ENCODE peak calls at places on chromosomes 12 and 14, in ten cellular contexts. One of them, this sample, is unnamed.

GRCh38 chr12:52199294-52199920 is 7.6 kb upstream of the KRT80 start:
- DNase-seq in aorta: peak; percentile 50
- DNase-seq in bronchial epithelial cell: no peak
- DNase-seq in IMR-90: no peak
- DNase-seq in CD4-positive, CD25-positive, alpha-beta regulatory T cell: no peak
- DNase-seq in brain microvascular endothelial cell: no peak
- DNase-seq in cardiac muscle cell: no peak
- DNase-seq in H7: no peak
- DNase-seq in stomach: no peak
- DNase-seq in gastrocnemius medialis: no peak
- DNase-seq in this sample: no peak

GRCh38 chr14:68036203-68036602 is 216.6 kb downstream of the RAD51B start:
- DNase-seq in H7: no peak
- DNase-seq in brain microvascular endothelial cell: no peak
- DNase-seq in CD4-positive, CD25-positive, alpha-beta regulatory T cell: no peak
- DNase-seq in bronchial epithelial cell: no peak
- DNase-seq in stomach: no peak
- DNase-seq in IMR-90: peak; percentile 31
- DNase-seq in gastrocnemius medialis: no peak
- DNase-seq in aorta: no peak
- DNase-seq in cardiac muscle cell: no peak
- DNase-seq in this sample: no peak

GRCh38 chr12:43696154-43696553 is 62.4 kb downstream of the PUS7L start:
- DNase-seq in CD4-positive, CD25-positive, alpha-beta regulatory T cell: no peak
- DNase-seq in brain microvascular endothelial cell: no peak
- DNase-seq in IMR-90: no peak
- DNase-seq in bronchial epithelial cell: no peak
- DNase-seq in cardiac muscle cell: no peak
- DNase-seq in H7: no peak
- DNase-seq in aorta: no peak
- DNase-seq in gastrocnemius medialis: no peak
- DNase-seq in stomach: no peak
- DNase-seq in this sample: no peak

GRCh38 chr14:45177081-45177480 is 41.4 kb downstream of the FANCM start:
- DNase-seq in brain microvascular endothelial cell: peak; percentile 12
- DNase-seq in CD4-positive, CD25-positive, alpha-beta regulatory T cell: no peak
- DNase-seq in gastrocnemius medialis: no peak
- DNase-seq in H7: no peak
- DNase-seq in IMR-90: peak; percentile 86
- DNase-seq in bronchial epithelial cell: peak; percentile 68
- DNase-seq in stomach: no peak
- DNase-seq in aorta: no peak
- DNase-seq in cardiac muscle cell: peak; percentile 95
- DNase-seq in this sample: no peak

GRCh38 chr14:68020999-68021663 is 201.6 kb downstream of the RAD51B start:
- DNase-seq in brain microvascular endothelial cell: no peak
- DNase-seq in aorta: no peak
- DNase-seq in bronchial epithelial cell: no peak
- DNase-seq in CD4-positive, CD25-positive, alpha-beta regulatory T cell: no peak
- DNase-seq in cardiac muscle cell: no peak
- DNase-seq in H7: no peak
- DNase-seq in stomach: no peak
- DNase-seq in IMR-90: no peak
- DNase-seq in gastrocnemius medialis: no peak
- DNase-seq in this sample: no peak

GRCh38 chr14:51333901-51334432 is 93.9 kb downstream of the TMX1 start:
- DNase-seq in bronchial epithelial cell: peak; percentile 96
- DNase-seq in cardiac muscle cell: no peak
- DNase-seq in gastrocnemius medialis: no peak
- DNase-seq in IMR-90: peak; percentile 64
- DNase-seq in CD4-positive, CD25-positive, alpha-beta regulatory T cell: no peak
- DNase-seq in aorta: no peak
- DNase-seq in brain microvascular endothelial cell: no peak
- DNase-seq in stomach: no peak
- DNase-seq in H7: no peak
- DNase-seq in this sample: peak; percentile 18

GRCh38 chr14:67411820-67412421 is at the start of gene PLEK2:
- DNase-seq in cardiac muscle cell: peak; percentile 41
- DNase-seq in stomach: peak; percentile 80
- DNase-seq in gastrocnemius medialis: no peak
- DNase-seq in aorta: peak; percentile 81
- DNase-seq in brain microvascular endothelial cell: no peak
- DNase-seq in CD4-positive, CD25-positive, alpha-beta regulatory T cell: peak; percentile 16
- DNase-seq in H7: no peak
- DNase-seq in IMR-90: no peak
- DNase-seq in bronchial epithelial cell: peak; percentile 84
- DNase-seq in this sample: peak; percentile 87

GRCh38 chr12:39236994-39237393 is 205.9 kb downstream of the KIF21A start:
- DNase-seq in H7: no peak
- DNase-seq in aorta: no peak
- DNase-seq in cardiac muscle cell: peak; percentile 83
- DNase-seq in IMR-90: no peak
- DNase-seq in CD4-positive, CD25-positive, alpha-beta regulatory T cell: no peak
- DNase-seq in brain microvascular endothelial cell: peak; percentile 4
- DNase-seq in bronchial epithelial cell: peak; percentile 96
- DNase-seq in gastrocnemius medialis: no peak
- DNase-seq in stomach: no peak
- DNase-seq in this sample: no peak

GRCh38 chr12:11568762-11569478 is 80.6 kb upstream of the ETV6 start:
- DNase-seq in cardiac muscle cell: no peak
- DNase-seq in brain microvascular endothelial cell: no peak
- DNase-seq in gastrocnemius medialis: no peak
- DNase-seq in IMR-90: no peak
- DNase-seq in aorta: no peak
- DNase-seq in H7: no peak
- DNase-seq in CD4-positive, CD25-positive, alpha-beta regulatory T cell: no peak
- DNase-seq in stomach: no peak
- DNase-seq in bronchial epithelial cell: no peak
- DNase-seq in this sample: no peak

GRCh38 chr14:89445252-89445973 is 28.4 kb upstream of the FOXN3 start:
- DNase-seq in bronchial epithelial cell: no peak
- DNase-seq in stomach: no peak
- DNase-seq in CD4-positive, CD25-positive, alpha-beta regulatory T cell: no peak
- DNase-seq in gastrocnemius medialis: no peak
- DNase-seq in IMR-90: peak; percentile 33
- DNase-seq in H7: no peak
- DNase-seq in brain microvascular endothelial cell: no peak
- DNase-seq in aorta: no peak
- DNase-seq in cardiac muscle cell: no peak
- DNase-seq in this sample: no peak

GRCh38 chr14:100386121-100386520 is 63.0 kb downstream of the SLC25A47 start:
- DNase-seq in bronchial epithelial cell: no peak
- DNase-seq in stomach: no peak
- DNase-seq in H7: peak; percentile 54
- DNase-seq in CD4-positive, CD25-positive, alpha-beta regulatory T cell: no peak
- DNase-seq in gastrocnemius medialis: no peak
- DNase-seq in cardiac muscle cell: peak; percentile 47
- DNase-seq in IMR-90: peak; percentile 34
- DNase-seq in aorta: no peak
- DNase-seq in brain microvascular endothelial cell: no peak
- DNase-seq in this sample: no peak

GRCh38 chr14:22955702-22956575 is 951 bp downstream of the HAUS4 start:
- DNase-seq in brain microvascular endothelial cell: no peak
- DNase-seq in cardiac muscle cell: no peak
- DNase-seq in CD4-positive, CD25-positive, alpha-beta regulatory T cell: no peak
- DNase-seq in gastrocnemius medialis: no peak
- DNase-seq in H7: no peak
- DNase-seq in stomach: no peak
- DNase-seq in bronchial epithelial cell: peak; percentile 82
- DNase-seq in aorta: no peak
- DNase-seq in IMR-90: no peak
- DNase-seq in this sample: no peak

GRCh38 chr12:48789858-48790326 is 1.0 kb upstream of the ADCY6 start:
- DNase-seq in stomach: no peak
- DNase-seq in aorta: no peak
- DNase-seq in cardiac muscle cell: no peak
- DNase-seq in bronchial epithelial cell: no peak
- DNase-seq in CD4-positive, CD25-positive, alpha-beta regulatory T cell: no peak
- DNase-seq in H7: peak; percentile 71
- DNase-seq in brain microvascular endothelial cell: no peak
- DNase-seq in IMR-90: no peak
- DNase-seq in gastrocnemius medialis: no peak
- DNase-seq in this sample: no peak
- H3K4me3 ChIP-seq in stomach: peak overlapping the region; percentile 94
- H3K4me3 ChIP-seq in aorta: peak overlapping the region; percentile 93
- H3K4me3 ChIP-seq in cardiac muscle cell: peak overlapping the region; percentile 82
- H3K4me3 ChIP-seq in bronchial epithelial cell: no peak overlapping the region
- H3K4me3 ChIP-seq in CD4-positive, CD25-positive, alpha-beta regulatory T cell: no peak overlapping the region
- H3K4me3 ChIP-seq in H7: peak overlapping the region; percentile 80
- H3K4me3 ChIP-seq in brain microvascular endothelial cell: peak overlapping the region; percentile 77
- H3K4me3 ChIP-seq in IMR-90: no peak overlapping the region
- H3K4me3 ChIP-seq in gastrocnemius medialis: peak overlapping the region; percentile 100
- H3K4me3 ChIP-seq in this sample: no peak overlapping the region

GRCh38 chr14:77284066-77284855 is 13.3 kb upstream of the NGB start:
- DNase-seq in brain microvascular endothelial cell: no peak
- DNase-seq in cardiac muscle cell: no peak
- DNase-seq in CD4-positive, CD25-positive, alpha-beta regulatory T cell: no peak
- DNase-seq in aorta: no peak
- DNase-seq in gastrocnemius medialis: no peak
- DNase-seq in IMR-90: no peak
- DNase-seq in bronchial epithelial cell: no peak
- DNase-seq in H7: no peak
- DNase-seq in stomach: no peak
- DNase-seq in this sample: no peak
- H3K36me3 ChIP-seq in brain microvascular endothelial cell: peaks cover 13% of the 10 kb centered on the region
- H3K36me3 ChIP-seq in cardiac muscle cell: peaks cover 39% of the 10 kb centered on the region
- H3K36me3 ChIP-seq in CD4-positive, CD25-positive, alpha-beta regulatory T cell: peaks cover 12% of the 10 kb centered on the region
- H3K36me3 ChIP-seq in aorta: peaks cover 6% of the 10 kb centered on the region
- H3K36me3 ChIP-seq in gastrocnemius medialis: peaks cover 3% of the 10 kb centered on the region
- H3K36me3 ChIP-seq in IMR-90: peaks cover 23% of the 10 kb centered on the region
- H3K36me3 ChIP-seq in bronchial epithelial cell: peaks cover 8% of the 10 kb centered on the region
- H3K36me3 ChIP-seq in H7: peaks cover 9% of the 10 kb centered on the region
- H3K36me3 ChIP-seq in stomach: peaks cover 50% of the 10 kb centered on the region
- H3K36me3 ChIP-seq in this sample: peaks cover 8% of the 10 kb centered on the region

DNA sequence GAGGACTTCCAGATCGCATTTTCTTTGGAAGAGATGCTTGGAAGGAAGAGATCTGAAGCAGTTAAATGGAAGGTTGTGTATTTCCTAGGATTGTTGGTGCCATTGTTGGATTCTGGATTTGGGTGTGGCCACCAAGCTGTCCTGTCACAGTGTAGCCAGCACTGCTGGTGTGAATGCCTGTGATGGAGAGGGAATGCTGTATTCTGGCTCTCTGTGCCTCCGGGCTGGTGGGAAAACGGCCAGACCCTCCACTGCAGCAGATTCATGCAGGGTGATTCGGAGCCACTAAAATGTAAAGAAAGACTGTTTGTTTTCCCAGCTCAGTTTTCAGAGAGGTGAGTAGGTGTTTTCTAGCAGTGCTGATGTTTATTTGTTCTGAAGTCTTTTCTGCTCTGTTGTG is 30.7 kb upstream of the MANSC4 start:
- DNase-seq in H7: no peak
- DNase-seq in CD4-positive, CD25-positive, alpha-beta regulatory T cell: no peak
- DNase-seq in stomach: no peak
- DNase-seq in IMR-90: peak; percentile 45
- DNase-seq in brain microvascular endothelial cell: no peak
- DNase-seq in bronchial epithelial cell: no peak
- DNase-seq in gastrocnemius medialis: no peak
- DNase-seq in aorta: no peak
- DNase-seq in cardiac muscle cell: no peak
- DNase-seq in this sample: no peak
- H3K4me3 ChIP-seq in H7: no peak overlapping the region
- H3K4me3 ChIP-seq in CD4-positive, CD25-positive, alpha-beta regulatory T cell: no peak overlapping the region
- H3K4me3 ChIP-seq in stomach: no peak overlapping the region
- H3K4me3 ChIP-seq in IMR-90: no peak overlapping the region
- H3K4me3 ChIP-seq in brain microvascular endothelial cell: no peak overlapping the region
- H3K4me3 ChIP-seq in bronchial epithelial cell: no peak overlapping the region
- H3K4me3 ChIP-seq in gastrocnemius medialis: no peak overlapping the region
- H3K4me3 ChIP-seq in aorta: no peak overlapping the region
- H3K4me3 ChIP-seq in cardiac muscle cell: no peak overlapping the region
- H3K4me3 ChIP-seq in this sample: no peak overlapping the region

DNA sequence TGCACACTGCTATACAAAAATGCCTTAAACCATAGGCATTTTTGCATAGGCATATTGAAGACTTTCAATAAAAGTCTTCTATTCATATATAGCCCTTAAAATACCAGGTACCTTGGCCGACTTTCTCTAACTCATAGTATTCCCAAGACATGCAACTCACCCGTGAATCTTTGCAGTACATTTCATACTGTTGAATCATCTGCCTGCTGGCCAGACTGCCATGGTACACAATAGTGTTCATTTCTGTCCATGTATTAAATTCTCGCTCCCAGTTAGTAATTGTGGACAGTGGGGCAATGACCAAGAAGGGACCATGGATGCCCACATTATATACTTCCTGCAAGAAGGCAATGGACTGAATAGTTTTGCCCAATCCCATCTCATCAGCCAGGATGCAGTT is 24.3 kb upstream of the SUPT16H start:
- DNase-seq in bronchial epithelial cell: peak; percentile 56
- DNase-seq in cardiac muscle cell: peak; percentile 67
- DNase-seq in aorta: no peak
- DNase-seq in H7: no peak
- DNase-seq in gastrocnemius medialis: no peak
- DNase-seq in brain microvascular endothelial cell: peak; percentile 81
- DNase-seq in stomach: no peak
- DNase-seq in CD4-positive, CD25-positive, alpha-beta regulatory T cell: no peak
- DNase-seq in IMR-90: peak; percentile 65
- DNase-seq in this sample: no peak
- H3K36me3 ChIP-seq in bronchial epithelial cell: peaks cover 19% of the 10 kb centered on the region
- H3K36me3 ChIP-seq in cardiac muscle cell: peaks cover 96% of the 10 kb centered on the region
- H3K36me3 ChIP-seq in aorta: peaks cover 11% of the 10 kb centered on the region
- H3K36me3 ChIP-seq in H7: peaks cover 53% of the 10 kb centered on the region
- H3K36me3 ChIP-seq in gastrocnemius medialis: peaks cover 6% of the 10 kb centered on the region
- H3K36me3 ChIP-seq in brain microvascular endothelial cell: peaks cover 84% of the 10 kb centered on the region
- H3K36me3 ChIP-seq in stomach: peaks cover 92% of the 10 kb centered on the region
- H3K36me3 ChIP-seq in CD4-positive, CD25-positive, alpha-beta regulatory T cell: peaks cover 92% of the 10 kb centered on the region
- H3K36me3 ChIP-seq in IMR-90: peaks cover 59% of the 10 kb centered on the region
- H3K36me3 ChIP-seq in this sample: no peaks in the 10 kb centered on the region

GRCh38 chr12:12890492-12890814 is 909 bp upstream of the GPRC5A start:
- DNase-seq in brain microvascular endothelial cell: no peak
- DNase-seq in H7: peak; percentile 55
- DNase-seq in CD4-positive, CD25-positive, alpha-beta regulatory T cell: no peak
- DNase-seq in gastrocnemius medialis: no peak
- DNase-seq in aorta: peak; percentile 76
- DNase-seq in stomach: peak; percentile 54
- DNase-seq in cardiac muscle cell: peak; percentile 43
- DNase-seq in bronchial epithelial cell: no peak
- DNase-seq in IMR-90: peak; percentile 68
- DNase-seq in this sample: peak; percentile 67
- H3K4me3 ChIP-seq in brain microvascular endothelial cell: peak overlapping the region; percentile 63
- H3K4me3 ChIP-seq in H7: peak overlapping the region; percentile 67
- H3K4me3 ChIP-seq in CD4-positive, CD25-positive, alpha-beta regulatory T cell: no peak overlapping the region
- H3K4me3 ChIP-seq in gastrocnemius medialis: peak overlapping the region; percentile 58
- H3K4me3 ChIP-seq in aorta: peak overlapping the region; percentile 42
- H3K4me3 ChIP-seq in stomach: peak overlapping the region; percentile 50
- H3K4me3 ChIP-seq in cardiac muscle cell: peak overlapping the region; percentile 34
- H3K4me3 ChIP-seq in bronchial epithelial cell: peak overlapping the region; percentile 58
- H3K4me3 ChIP-seq in IMR-90: peak overlapping the region; percentile 72
- H3K4me3 ChIP-seq in this sample: no peak overlapping the region

GRCh38 chr12:31306871-31307270 is 19.1 kb downstream of the SINHCAF start:
- DNase-seq in aorta: no peak
- DNase-seq in gastrocnemius medialis: no peak
- DNase-seq in IMR-90: peak; percentile 7
- DNase-seq in brain microvascular endothelial cell: no peak
- DNase-seq in CD4-positive, CD25-positive, alpha-beta regulatory T cell: no peak
- DNase-seq in cardiac muscle cell: no peak
- DNase-seq in H7: no peak
- DNase-seq in stomach: no peak
- DNase-seq in bronchial epithelial cell: no peak
- DNase-seq in this sample: no peak
- H3K36me3 ChIP-seq in aorta: no peaks in the 10 kb centered on the region
- H3K36me3 ChIP-seq in gastrocnemius medialis: no peaks in the 10 kb centered on the region
- H3K36me3 ChIP-seq in IMR-90: peaks cover 12% of the 10 kb centered on the region
- H3K36me3 ChIP-seq in brain microvascular endothelial cell: peaks cover 12% of the 10 kb centered on the region
- H3K36me3 ChIP-seq in CD4-positive, CD25-positive, alpha-beta regulatory T cell: peaks cover 32% of the 10 kb centered on the region
- H3K36me3 ChIP-seq in cardiac muscle cell: peaks cover 7% of the 10 kb centered on the region
- H3K36me3 ChIP-seq in H7: peaks cover 29% of the 10 kb centered on the region
- H3K36me3 ChIP-seq in stomach: peaks cover 7% of the 10 kb centered on the region
- H3K36me3 ChIP-seq in bronchial epithelial cell: peaks cover 9% of the 10 kb centered on the region
- H3K36me3 ChIP-seq in this sample: no peaks in the 10 kb centered on the region